ENCODE peak calls at places on chromosomes 6 and 20, in nine cellular contexts. N is ovary; P is neuronal stem cell; K is psoas muscle; Z is iPS DF 6.9; W is small intestine; E is CD8-positive, alpha-beta T cell; Y is mammary epithelial cell; L is mesendoderm. S is an unnamed sample.

GRCh38 chr6:11469684-11470083 is 67.9 kb upstream of the TMEM170B start:
- DNase-seq in W (no peak), Z (no peak), L (no peak), P (no peak), N (no peak), E (no peak), K (no peak), Y (no peak), S (no peak)

GRCh38 chr6:25583099-25583498 is 68.9 kb upstream of the SCGN start:
- DNase-seq in K (no peak), E (no peak), Y (no peak), W (no peak), N (no peak), Z (no peak), P (no peak), L (peak; percentile 6), S (no peak)

GRCh38 chr6:113634352-113635163 is 222.6 kb upstream of the MARCKS start:
- DNase-seq in E (no peak), P (no peak), L (no peak), W (no peak), Z (no peak), Y (peak; percentile 66), N (no peak), K (no peak), S (no peak)

GRCh38 chr6:116016846-116017545 is 43.7 kb downstream of the FRK start:
- DNase-seq in P (no peak), W (peak; percentile 63), Z (no peak), Y (no peak), L (no peak), K (no peak), E (no peak), N (no peak), S (no peak)

GRCh38 chr6:34113532-34113931 is 32.4 kb downstream of the GRM4 start:
- DNase-seq in Z (no peak), L (no peak), K (no peak), E (no peak), P (no peak), Y (no peak), N (no peak), W (no peak), S (no peak)

GRCh38 chr6:158773581-158774449 is 45.4 kb downstream of the EZR start:
- DNase-seq in W (no peak), L (peak; percentile 74), P (no peak), E (no peak), K (no peak), Z (no peak), N (no peak), Y (no peak), S (no peak)

GRCh38 chr6:46882622-46883021 is 39.1 kb downstream of the ADGRF5 start:
- DNase-seq in P (no peak), L (no peak), Z (no peak), K (no peak), Y (no peak), W (no peak), N (no peak), E (no peak), S (no peak)

GRCh38 chr20:19552144-19552895 is 205.7 kb upstream of the RIN2 start:
- DNase-seq in K (no peak), Z (peak; percentile 33), L (peak; percentile 88), N (peak; percentile 73), W (peak; percentile 7), E (no peak), P (peak; percentile 50), Y (peak; percentile 21), S (no peak)

GRCh38 chr6:3361312-3362037 is 95.4 kb downstream of the SLC22A23 start:
- DNase-seq in W (peak; percentile 36), P (no peak), E (no peak), Z (no peak), K (no peak), N (no peak), L (no peak), Y (no peak), S (no peak)

GRCh38 chr6:20414711-20415110 is 13.0 kb downstream of the E2F3 start:
- DNase-seq in L (no peak), N (no peak), W (no peak), Z (no peak), Y (no peak), P (no peak), K (no peak), E (no peak), S (no peak)
- H3K36me3 ChIP-seq in L (no peaks in the 10 kb centered on the region), N (no peaks in the 10 kb centered on the region), W (no peaks in the 10 kb centered on the region), Z (peaks cover 2% of the 10 kb centered on the region), Y (peaks cover 6% of the 10 kb centered on the region), P (peaks cover 8% of the 10 kb centered on the region), K (no peaks in the 10 kb centered on the region), E (no peaks in the 10 kb centered on the region), S (peaks cover 32% of the 10 kb centered on the region)

DNA sequence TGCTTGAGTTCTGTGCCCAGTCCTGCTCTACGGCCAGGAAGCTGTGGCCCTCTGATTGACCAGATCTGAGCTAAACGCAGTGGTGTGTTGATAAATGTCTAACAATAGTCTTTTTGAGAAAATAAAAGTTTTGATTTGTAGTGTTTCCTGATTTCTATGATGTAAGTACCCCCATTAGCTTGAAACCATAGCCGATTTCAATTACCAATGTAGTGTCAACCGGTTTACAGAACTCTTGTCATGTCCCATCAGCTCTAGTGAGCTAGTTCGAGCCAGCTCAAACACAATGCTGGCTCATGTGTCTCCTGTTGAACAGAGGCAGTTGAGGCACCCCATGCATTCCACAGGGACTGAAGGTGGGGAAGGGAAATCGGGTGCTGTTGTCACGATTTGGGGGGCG is 56.7 kb upstream of the ZMYND8 start:
- DNase-seq in K (no peak), P (no peak), Z (no peak), W (no peak), L (no peak), N (no peak), Y (no peak), E (no peak), S (no peak)
- H3K4me3 ChIP-seq in K (no peak overlapping the region), P (no peak overlapping the region), Z (no peak overlapping the region), W (no peak overlapping the region), L (no peak overlapping the region), N (no peak overlapping the region), Y (no peak overlapping the region), E (no peak overlapping the region), S (no peak overlapping the region)

GRCh38 chr20:32010096-32010495 is at the start of gene CCM2L:
- DNase-seq in E (no peak), W (no peak), L (no peak), N (no peak), P (no peak), K (no peak), Z (no peak), Y (no peak), S (no peak)

GRCh38 chr20:32006841-32007786 is 3.1 kb upstream of the CCM2L start:
- DNase-seq in Z (no peak), Y (no peak), W (no peak), K (no peak), P (no peak), L (peak; percentile 27), E (no peak), N (no peak), S (no peak)

GRCh38 chr20:32006053-32006452 is 4.2 kb upstream of the CCM2L start:
- DNase-seq in E (no peak), P (no peak), K (no peak), W (no peak), L (no peak), Y (no peak), N (no peak), Z (no peak), S (no peak)

GRCh38 chr20:32009564-32009963 is 674 bp upstream of the CCM2L start:
- DNase-seq in W (no peak), Z (no peak), K (no peak), P (no peak), Y (no peak), E (no peak), N (no peak), L (no peak), S (no peak)

GRCh38 chr20:32007787-32008616 is 2.2 kb upstream of the CCM2L start:
- DNase-seq in L (peak; percentile 83), W (no peak), K (peak; percentile 62), N (no peak), P (no peak), E (no peak), Y (no peak), Z (peak; percentile 31), S (no peak)
- H3K27ac ChIP-seq in L (no peak overlapping the region), W (no peak overlapping the region), K (peak overlapping the region; percentile 18), N (no peak overlapping the region), P (no peak overlapping the region), E (no peak overlapping the region), Y (no peak overlapping the region), Z (no peak overlapping the region), S (no peak overlapping the region)

GRCh38 chr20:49945701-49946477 is 9.7 kb downstream of the RNF114 start:
- DNase-seq in W (peak; percentile 50), L (no peak), P (no peak), K (no peak), E (no peak), Y (no peak), Z (no peak), N (no peak), S (peak; percentile 59)

GRCh38 chr20:49951160-49951559 is 15.0 kb downstream of the RNF114 start:
- DNase-seq in E (no peak), Y (peak; percentile 65), W (no peak), K (no peak), Z (no peak), P (no peak), L (no peak), N (no peak), S (no peak)

GRCh38 chr20:49945306-49945700 is 9.1 kb downstream of the RNF114 start:
- DNase-seq in L (no peak), E (no peak), Y (no peak), Z (no peak), K (no peak), W (no peak), N (no peak), P (no peak), S (peak; percentile 29)

GRCh38 chr20:49948809-49949507 is 12.8 kb downstream of the RNF114 start:
- DNase-seq in N (no peak), E (no peak), P (no peak), L (no peak), Z (no peak), W (no peak), Y (no peak), K (no peak), S (no peak)

DNA sequence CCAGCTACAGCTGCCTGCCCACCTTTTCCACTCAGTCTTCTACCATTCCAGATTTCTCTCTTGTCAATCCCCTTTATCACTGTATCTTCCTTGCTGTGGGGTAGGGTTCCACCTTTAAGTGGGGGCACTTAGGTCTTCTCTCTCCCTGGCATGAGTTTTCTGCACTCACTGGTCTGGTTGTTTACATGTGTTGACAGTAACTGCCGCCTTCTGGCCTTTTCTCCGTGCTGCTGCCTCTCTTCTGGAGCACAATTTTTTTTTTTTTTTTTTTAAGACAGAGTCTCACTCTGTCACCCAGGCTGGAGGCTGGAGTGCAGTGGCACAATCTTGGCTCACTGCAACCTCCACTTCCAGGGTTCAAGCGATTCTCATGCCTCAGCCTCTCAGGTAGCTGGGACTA is 12.0 kb downstream of the RNF114 start:
- DNase-seq in N (no peak), E (no peak), W (no peak), Z (no peak), K (no peak), Y (no peak), P (no peak), L (no peak), S (no peak)
- H3K36me3 ChIP-seq in N (no peaks in the 10 kb centered on the region), E (peaks cover 40% of the 10 kb centered on the region), W (peaks cover 50% of the 10 kb centered on the region), Z (peaks cover 23% of the 10 kb centered on the region), K (peaks cover 96% of the 10 kb centered on the region), Y (peaks cover 33% of the 10 kb centered on the region), P (peaks cover 35% of the 10 kb centered on the region), L (peaks cover 21% of the 10 kb centered on the region), S (peaks cover 92% of the 10 kb centered on the region)

GRCh38 chr6:131656667-131657066 is 19.6 kb downstream of the ENPP3 start:
- DNase-seq in K (no peak), N (no peak), Y (no peak), E (no peak), W (no peak), L (no peak), P (no peak), Z (no peak), S (no peak)
- H3K4me3 ChIP-seq in K (no peak overlapping the region), N (no peak overlapping the region), Y (no peak overlapping the region), E (no peak overlapping the region), W (no peak overlapping the region), L (no peak overlapping the region), P (no peak overlapping the region), Z (no peak overlapping the region), S (no peak overlapping the region)

S was measured in RWPE2.